ENCODE peak calls at places on chromosomes 2 and 18, in four cellular contexts. One of them, this sample, is unnamed.

GRCh38 chr2:66940082-66940481 is 457.1 kb upstream of the ETAA1 start:
- DNase-seq in HepG2: no peak
- DNase-seq in K562: no peak
- DNase-seq in GM12878: no peak
- DNase-seq in this sample: no peak

GRCh38 chr2:205872716-205873115 is 190.4 kb downstream of the NRP2 start:
- DNase-seq in K562: no peak
- DNase-seq in GM12878: no peak
- DNase-seq in HepG2: no peak
- DNase-seq in this sample: no peak

GRCh38 chr2:27051902-27052645 is 606 bp downstream of the AGBL5 start:
- DNase-seq in K562: no peak
- DNase-seq in GM12878: no peak
- DNase-seq in HepG2: no peak
- DNase-seq in this sample: peak; percentile 16

GRCh38 chr18:67109535-67109934 is 407.0 kb downstream of the DSEL start:
- DNase-seq in HepG2: no peak
- DNase-seq in GM12878: no peak
- DNase-seq in K562: no peak
- DNase-seq in this sample: no peak

GRCh38 chr2:119156105-119156890 is 2.3 kb downstream of the C1QL2 start:
- DNase-seq in HepG2: no peak
- DNase-seq in GM12878: no peak
- DNase-seq in K562: no peak
- DNase-seq in this sample: no peak

GRCh38 chr2:7943446-7943845 is 738.4 kb upstream of the ID2 start:
- DNase-seq in HepG2: no peak
- DNase-seq in GM12878: no peak
- DNase-seq in K562: no peak
- DNase-seq in this sample: no peak

GRCh38 chr2:226791056-226791486 is 8.5 kb downstream of the IRS1 start:
- DNase-seq in GM12878: peak; percentile 30
- DNase-seq in K562: no peak
- DNase-seq in HepG2: no peak
- DNase-seq in this sample: peak; percentile 52

GRCh38 chr18:66280470-66280869 is 323.4 kb downstream of the CDH19 start:
- DNase-seq in HepG2: no peak
- DNase-seq in K562: no peak
- DNase-seq in GM12878: no peak
- DNase-seq in this sample: no peak

GRCh38 chr18:39555511-39555910 is 1989.9 kb upstream of the CELF4 start:
- DNase-seq in K562: no peak
- DNase-seq in HepG2: no peak
- DNase-seq in GM12878: no peak
- DNase-seq in this sample: no peak

GRCh38 chr2:66577331-66578041 is 142.6 kb downstream of the MEIS1 start:
- DNase-seq in GM12878: no peak
- DNase-seq in HepG2: no peak
- DNase-seq in K562: no peak
- DNase-seq in this sample: no peak

GRCh38 chr2:11764359-11764758 is 17.9 kb downstream of the LPIN1 start:
- DNase-seq in HepG2: no peak
- DNase-seq in GM12878: no peak
- DNase-seq in K562: peak; percentile 27
- DNase-seq in this sample: no peak

GRCh38 chr18:31156831-31157763 is 5.6 kb downstream of the DSC1 start:
- DNase-seq in GM12878: no peak
- DNase-seq in HepG2: no peak
- DNase-seq in K562: peak; percentile 37
- DNase-seq in this sample: peak; percentile 37

GRCh38 chr2:8849322-8849721 is 11.9 kb upstream of the KIDINS220 start:
- DNase-seq in HepG2: no peak
- DNase-seq in GM12878: no peak
- DNase-seq in K562: no peak
- DNase-seq in this sample: no peak

GRCh38 chr2:28643324-28643723 is 108.3 kb upstream of the PPP1CB start:
- DNase-seq in HepG2: peak; percentile 66
- DNase-seq in K562: no peak
- DNase-seq in GM12878: no peak
- DNase-seq in this sample: no peak

GRCh38 chr2:225100856-225101294 is 58.6 kb upstream of the DOCK10 start:
- DNase-seq in GM12878: no peak
- DNase-seq in K562: peak; percentile 1
- DNase-seq in HepG2: no peak
- DNase-seq in this sample: no peak

GRCh38 chr18:23857756-23858155 is 156.8 kb upstream of the TTC39C start:
- DNase-seq in GM12878: no peak
- DNase-seq in K562: no peak
- DNase-seq in HepG2: peak; percentile 67
- DNase-seq in this sample: no peak

GRCh38 chr2:81839780-81840179 is 1535.2 kb upstream of the LRRTM1 start:
- DNase-seq in HepG2: no peak
- DNase-seq in K562: no peak
- DNase-seq in GM12878: no peak
- DNase-seq in this sample: no peak

GRCh38 chr18:60066576-60066975 is 166.8 kb downstream of the PMAIP1 start:
- DNase-seq in K562: no peak
- DNase-seq in GM12878: no peak
- DNase-seq in HepG2: no peak
- DNase-seq in this sample: no peak

GRCh38 chr2:46816846-46817726 is 98.5 kb downstream of the MCFD2 start:
- DNase-seq in GM12878: no peak
- DNase-seq in HepG2: no peak
- DNase-seq in K562: no peak
- DNase-seq in this sample: no peak

GRCh38 chr2:176976766-176977165 is 235.8 kb upstream of the HNRNPA3 start:
- DNase-seq in HepG2: no peak
- DNase-seq in GM12878: no peak
- DNase-seq in K562: no peak
- DNase-seq in this sample: no peak

GRCh38 chr2:9836074-9836473 is 7.2 kb upstream of the TAF1B start:
- DNase-seq in GM12878: no peak
- DNase-seq in HepG2: no peak
- DNase-seq in K562: no peak
- DNase-seq in this sample: no peak

GRCh38 chr2:189517847-189518535 is 62.6 kb downstream of the SLC40A1 start:
- DNase-seq in K562: peak; percentile 33
- DNase-seq in HepG2: no peak
- DNase-seq in GM12878: no peak
- DNase-seq in this sample: no peak

GRCh38 chr18:55833543-55833942 is 245.6 kb upstream of the TCF4 start:
- DNase-seq in HepG2: no peak
- DNase-seq in GM12878: no peak
- DNase-seq in K562: no peak
- DNase-seq in this sample: no peak

GRCh38 chr18:32271649-32272324 is 81.9 kb downstream of the MEP1B start:
- DNase-seq in HepG2: peak; percentile 36
- DNase-seq in K562: peak; percentile 34
- DNase-seq in GM12878: no peak
- DNase-seq in this sample: peak; percentile 81

GRCh38 chr2:147525724-147526489 is 318.9 kb upstream of the ACVR2A start:
- DNase-seq in GM12878: no peak
- DNase-seq in K562: no peak
- DNase-seq in HepG2: no peak
- DNase-seq in this sample: no peak

GRCh38 chr2:208250401-208250800 is 4.5 kb downstream of the IDH1 start:
- DNase-seq in HepG2: no peak
- DNase-seq in K562: no peak
- DNase-seq in GM12878: no peak
- DNase-seq in this sample: no peak

GRCh38 chr2:191878576-191879298 is 31.8 kb upstream of the CAVIN2 start:
- DNase-seq in K562: no peak
- DNase-seq in GM12878: no peak
- DNase-seq in HepG2: no peak
- DNase-seq in this sample: no peak

DNA sequence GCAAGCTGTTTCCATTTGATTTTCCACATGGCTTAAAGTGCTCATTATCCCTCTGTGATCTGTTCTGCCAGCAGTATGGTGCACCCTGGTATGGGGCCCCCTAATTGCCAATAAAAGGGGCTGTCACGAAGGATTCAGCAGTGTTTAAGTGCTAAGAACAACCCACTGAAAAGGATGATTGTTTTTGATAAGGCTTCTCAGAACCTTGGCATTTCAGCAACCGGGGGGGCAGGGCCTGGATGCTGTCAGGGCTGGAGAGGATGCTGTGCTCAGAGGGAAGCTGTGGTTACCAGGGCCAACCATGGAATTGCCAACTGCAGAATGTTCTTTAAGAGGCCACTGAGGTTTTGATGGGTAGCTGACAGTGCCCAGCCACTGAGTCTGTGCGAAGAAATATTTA is 117.8 kb downstream of the CTIF start:
- DNase-seq in HepG2: no peak
- DNase-seq in K562: no peak
- DNase-seq in GM12878: no peak
- DNase-seq in this sample: no peak
- TF ChIP-seq TARDBP in HepG2: no peak
- TF ChIP-seq TARDBP in K562: no peak
- TF ChIP-seq TARDBP in GM12878: no peak
- TF ChIP-seq TARDBP in this sample: no peak

GRCh38 chr18:3886575-3887322 is 436.8 kb downstream of the TGIF1 start:
- DNase-seq in HepG2: no peak
- DNase-seq in GM12878: no peak
- DNase-seq in K562: no peak
- DNase-seq in this sample: no peak

GRCh38 chr18:3889121-3889520 is 439.1 kb downstream of the TGIF1 start:
- DNase-seq in HepG2: no peak
- DNase-seq in K562: no peak
- DNase-seq in GM12878: no peak
- DNase-seq in this sample: no peak

GRCh38 chr18:3879836-3880120 is 429.8 kb downstream of the TGIF1 start:
- DNase-seq in HepG2: no peak
- DNase-seq in K562: no peak
- DNase-seq in GM12878: no peak
- DNase-seq in this sample: no peak

GRCh38 chr18:3889803-3890202 is 439.8 kb downstream of the TGIF1 start:
- DNase-seq in HepG2: peak; percentile 9
- DNase-seq in GM12878: no peak
- DNase-seq in K562: no peak
- DNase-seq in this sample: no peak

DNA sequence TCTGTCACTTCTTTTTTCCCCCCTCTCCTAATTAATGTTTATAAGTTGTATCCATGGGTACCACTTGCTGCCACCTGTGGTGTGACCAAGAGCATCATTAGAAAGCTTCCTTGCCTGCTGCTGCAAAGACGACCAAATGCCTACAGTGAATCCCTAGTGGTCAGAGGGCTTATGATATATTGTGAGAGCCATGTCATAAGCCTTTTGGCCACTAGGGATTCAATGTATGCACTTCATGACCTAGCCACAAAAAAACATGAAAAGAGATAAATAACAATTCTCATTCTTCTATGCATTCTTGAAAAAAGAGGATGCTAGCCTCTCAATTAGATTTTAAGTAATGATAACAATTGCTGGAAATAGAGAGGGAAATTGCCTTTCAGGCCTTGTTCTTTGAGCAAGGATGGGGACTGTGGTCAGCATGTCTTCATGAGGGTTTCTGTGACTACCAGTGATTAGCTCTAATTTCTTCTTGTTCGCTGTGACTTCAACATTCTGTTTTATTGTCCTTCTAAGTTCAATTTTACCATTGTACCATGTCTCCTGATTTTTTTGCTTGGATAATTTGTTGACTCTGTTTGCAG is 435.3 kb downstream of the TGIF1 start:
- DNase-seq in HepG2: peak; percentile 27
- DNase-seq in GM12878: no peak
- DNase-seq in K562: peak; percentile 25
- DNase-seq in this sample: peak; percentile 18
- TF ChIP-seq FOXK2 in HepG2: no peak
- TF ChIP-seq FOXK2 in GM12878: no peak
- TF ChIP-seq FOXK2 in K562: no peak
- TF ChIP-seq FOXK2 in this sample: no peak

GRCh38 chr2:235008584-235009044 is 56.8 kb downstream of the SH3BP4 start:
- DNase-seq in HepG2: peak; percentile 55
- DNase-seq in GM12878: no peak
- DNase-seq in K562: no peak
- DNase-seq in this sample: no peak
- TF ChIP-seq BHLHE40 in HepG2: no peak
- TF ChIP-seq BHLHE40 in GM12878: no peak
- TF ChIP-seq BHLHE40 in K562: no peak
- TF ChIP-seq BHLHE40 in this sample: no peak

GRCh38 chr18:48862116-48862515 is 88.6 kb downstream of the SMAD7 start:
- DNase-seq in K562: no peak
- DNase-seq in HepG2: no peak
- DNase-seq in GM12878: no peak
- DNase-seq in this sample: no peak
- TF ChIP-seq TARDBP in K562: no peak
- TF ChIP-seq TARDBP in HepG2: no peak
- TF ChIP-seq TARDBP in GM12878: no peak
- TF ChIP-seq TARDBP in this sample: no peak

This sample was measured in HEK293T.